ENCODE peak calls at places on chromosomes 11 and 22, in six cellular contexts. J is HepG2, T is A549, Q is WTC11, G is K562, M is endothelial cell of umbilical vein. I is an unnamed sample.

GRCh38 chr22:41217553-41218157 is 12.5 kb downstream of the L3MBTL2 start:
- DNase-seq in J (no peak), T (no peak), Q (peak), G (no peak), M (peak), I (no peak)

GRCh38 chr11:59186130-59186594 is 14.2 kb downstream of the DTX4 start:
- DNase-seq in J (peak), T (peak), Q (peak), G (peak), M (peak), I (no peak)

GRCh38 chr11:88523362-88524028 is 186.0 kb upstream of the CTSC start:
- DNase-seq in J (no peak), T (no peak), Q (no peak), G (no peak), M (peak), I (no peak)

GRCh38 chr11:120774591-120775386 is 249.1 kb upstream of the TBCEL start:
- DNase-seq in J (no peak), T (no peak), Q (no peak), G (no peak), M (no peak), I (no peak)

GRCh38 chr11:80595011-80595410 is 1154.2 kb upstream of the TENM4 start:
- DNase-seq in J (peak), T (no peak), Q (no peak), G (no peak), M (peak), I (no peak)

GRCh38 chr11:93720522-93720921 is 20.8 kb downstream of the TAF1D start:
- DNase-seq in J (no peak), T (no peak), Q (no peak), G (no peak), M (no peak), I (no peak)

GRCh38 chr11:45928535-45929215 is 6.2 kb downstream of the LARGE2 start:
- DNase-seq in J (no peak), T (no peak), Q (no peak), G (no peak), M (no peak), I (no peak)

GRCh38 chr11:14578551-14578956 is 58.4 kb upstream of the PSMA1 start:
- DNase-seq in J (peak), T (no peak), Q (no peak), G (peak), M (peak), I (no peak)

GRCh38 chr11:93655581-93656255 is 5.8 kb upstream of the CEP295 start:
- DNase-seq in J (no peak), T (no peak), Q (no peak), G (no peak), M (no peak), I (no peak)

GRCh38 chr11:4960877-4961276 is 5.4 kb upstream of the OR51A2 start:
- DNase-seq in J (no peak), T (no peak), Q (no peak), G (no peak), M (no peak), I (no peak)

GRCh38 chr22:19181786-19182471 is 3.4 kb upstream of the SLC25A1 start:
- DNase-seq in J (no peak), T (no peak), Q (no peak), G (no peak), M (no peak), I (no peak)

GRCh38 chr11:83241291-83241946 is 44.7 kb downstream of the CCDC90B start:
- DNase-seq in J (peak), T (peak), Q (peak), G (peak), M (peak), I (no peak)

GRCh38 chr11:4125141-4125540 is 30.5 kb downstream of the RRM1 start:
- DNase-seq in J (no peak), T (no peak), Q (no peak), G (no peak), M (no peak), I (no peak)

DNA sequence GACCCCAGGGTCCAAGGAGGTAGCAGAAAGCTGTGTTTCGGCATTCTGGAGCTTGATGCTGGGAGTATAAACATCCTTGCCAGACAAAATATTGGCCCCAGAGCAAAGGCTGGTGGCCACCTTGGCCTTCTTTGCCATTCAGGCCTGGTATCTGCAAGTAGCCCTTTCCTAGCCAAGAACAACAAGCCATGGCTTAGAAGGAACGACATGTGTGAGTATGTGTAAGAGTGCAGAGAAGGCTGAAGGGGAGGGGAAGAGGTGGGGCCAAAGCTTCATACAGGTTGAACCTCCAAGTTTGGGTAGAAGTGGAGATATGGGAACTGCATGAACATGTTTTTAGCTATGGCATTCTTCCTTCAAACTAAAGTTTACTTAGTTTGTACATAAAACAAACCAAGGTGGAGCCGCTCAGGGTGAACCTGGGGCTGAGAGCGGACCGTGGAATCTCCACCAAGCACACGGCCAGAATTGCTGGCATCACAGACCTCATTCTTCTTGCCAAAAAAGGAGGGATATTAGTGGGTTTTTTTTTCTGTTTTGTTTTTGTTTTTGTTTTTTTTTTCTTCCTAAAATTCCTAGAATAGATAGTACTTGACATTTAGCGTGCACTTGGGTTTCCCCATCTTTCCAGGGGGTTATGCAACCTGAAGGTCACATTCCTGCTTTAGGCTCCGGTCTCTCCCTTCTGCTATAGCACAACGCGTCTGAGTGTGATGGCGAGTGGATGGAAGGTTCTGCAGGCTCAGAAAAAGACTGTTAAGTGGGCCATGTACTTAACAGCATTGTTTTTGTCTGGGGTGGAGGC is 70.9 kb downstream of the ADAMTS15 start:
- DNase-seq in J (no peak), T (no peak), Q (no peak), G (no peak), M (no peak), I (peak)
- TF ChIP-seq JUN in J (no peak), T (no peak), Q (no peak), G (no peak), M (no peak), I (no peak)

DNA sequence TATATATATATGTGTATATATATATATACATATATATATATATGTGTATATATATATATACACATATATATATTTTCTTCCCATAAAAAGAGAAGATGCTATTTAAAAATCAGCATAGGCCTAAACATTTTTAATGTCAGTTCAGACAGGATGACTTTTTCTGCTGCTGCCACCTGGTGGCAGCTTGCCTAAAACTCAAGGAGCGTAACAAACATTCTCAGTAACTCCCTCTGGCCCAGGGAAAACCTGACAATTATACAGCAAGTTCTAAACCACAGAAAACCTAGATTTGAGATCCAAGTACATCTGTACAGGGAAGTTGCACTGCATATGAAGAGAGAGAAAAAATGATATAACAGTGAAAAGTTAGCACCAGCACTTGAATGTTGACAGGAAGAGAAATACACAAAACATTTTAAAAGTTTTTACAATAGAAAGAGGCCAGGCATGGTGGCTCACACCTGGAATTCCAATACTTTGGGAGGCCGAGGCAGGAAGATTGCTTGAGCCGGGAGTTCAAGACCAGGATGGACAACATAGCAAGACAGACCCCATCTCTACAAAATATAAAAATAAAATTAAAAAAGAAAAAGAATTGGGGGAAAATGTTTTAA is 16.6 kb downstream of the OR8A1 start:
- DNase-seq in J (peak), T (peak), Q (peak), G (peak), M (peak), I (peak)
- TF ChIP-seq JUN in J (no peak), T (no peak), Q (no peak), G (no peak), M (no peak), I (no peak)

DNA sequence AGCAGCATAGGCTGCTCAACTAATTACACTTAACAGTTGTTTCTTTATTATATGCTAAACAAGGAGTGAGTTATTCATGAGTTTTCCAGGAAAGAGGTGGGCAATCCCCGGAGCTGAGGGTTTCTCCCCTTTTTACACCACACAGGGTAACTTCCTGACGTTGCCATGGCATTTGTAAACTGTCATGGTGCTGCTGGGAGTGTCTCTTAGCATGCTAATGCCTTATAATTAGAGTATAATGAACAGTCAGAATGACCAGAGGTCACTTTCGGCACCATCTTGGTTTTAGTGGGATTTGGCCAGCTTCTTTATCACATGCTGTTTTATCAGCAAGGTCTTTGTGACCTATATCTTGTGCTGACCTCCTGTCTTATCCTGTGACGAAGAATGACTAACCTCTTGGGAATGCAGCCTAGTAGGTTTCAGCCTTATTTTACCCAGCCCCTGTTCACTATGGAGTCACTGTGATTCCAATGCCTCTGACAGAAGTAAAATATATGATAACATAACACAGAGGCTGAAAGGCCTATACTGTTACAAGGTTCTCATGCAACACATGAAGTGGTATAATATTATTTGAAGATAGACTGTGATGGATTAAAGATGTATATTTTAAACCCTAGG is 41.3 kb upstream of the RDX start:
- DNase-seq in J (no peak), T (no peak), Q (no peak), G (no peak), M (peak), I (no peak)
- TF ChIP-seq JUN in J (no peak), T (no peak), Q (no peak), G (no peak), M (peak), I (no peak)

GRCh38 chr11:65786786-65787636 is at the start of gene OVOL1:
- DNase-seq in J (no peak), T (no peak), Q (peak), G (no peak), M (no peak), I (peak)
- TF ChIP-seq JUN in J (no peak), T (no peak), Q (peak), G (no peak), M (no peak), I (no peak)

GRCh38 chr22:42743501-42743991 is 22.9 kb upstream of the A4GALT start:
- DNase-seq in J (peak), T (no peak), Q (no peak), G (no peak), M (peak), I (no peak)
- TF ChIP-seq JUN in J (no peak), T (no peak), Q (no peak), G (no peak), M (no peak), I (no peak)

DNA sequence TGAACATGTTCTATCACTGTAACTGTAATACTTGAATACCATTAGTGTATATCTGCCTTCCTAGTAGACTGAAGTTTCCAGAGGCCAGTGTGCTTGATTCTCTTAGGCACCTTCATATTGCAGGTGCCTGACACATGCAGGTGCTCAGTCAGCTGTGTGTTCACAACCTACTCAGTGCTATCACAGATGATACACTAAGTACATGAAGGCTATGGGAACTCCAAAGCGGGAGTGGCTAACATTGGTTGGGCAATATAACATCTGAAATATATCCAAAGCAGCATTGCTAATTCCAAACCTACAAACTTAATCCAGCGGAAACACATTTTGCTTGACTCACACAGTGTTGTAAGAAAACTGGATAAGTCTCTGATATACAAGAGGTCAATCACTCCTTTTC is 539.3 kb upstream of the ISX start:
- DNase-seq in J (no peak), T (no peak), Q (no peak), G (no peak), M (no peak), I (no peak)
- TF ChIP-seq JUN in J (no peak), T (no peak), Q (no peak), G (no peak), M (no peak), I (no peak)